ENCODE peak calls at places on chromosomes 5 and 9, in four cellular contexts. One of them, this sample, is unnamed.

GRCh38 chr9:123678038-123678877 is 251.7 kb downstream of the DENND1A start:
- DNase-seq in progenitor cell of endocrine pancreas: no peak
- DNase-seq in cardiac fibroblast: no peak
- DNase-seq in PC-9: no peak
- DNase-seq in this sample: no peak

GRCh38 chr9:19445452-19445851 is 36.6 kb downstream of the ACER2 start:
- DNase-seq in progenitor cell of endocrine pancreas: no peak
- DNase-seq in cardiac fibroblast: no peak
- DNase-seq in PC-9: no peak
- DNase-seq in this sample: no peak

GRCh38 chr5:176166427-176166826 is 71.8 kb upstream of the SIMC1 start:
- DNase-seq in progenitor cell of endocrine pancreas: no peak
- DNase-seq in cardiac fibroblast: peak
- DNase-seq in PC-9: peak
- DNase-seq in this sample: no peak

GRCh38 chr9:123111977-123112869 is 78.8 kb downstream of the GPR21 start:
- DNase-seq in progenitor cell of endocrine pancreas: no peak
- DNase-seq in cardiac fibroblast: peak
- DNase-seq in PC-9: no peak
- DNase-seq in this sample: no peak

GRCh38 chr5:139678751-139679750 is 30.9 kb downstream of the CXXC5 start:
- DNase-seq in progenitor cell of endocrine pancreas: no peak
- DNase-seq in cardiac fibroblast: no peak
- DNase-seq in PC-9: no peak
- DNase-seq in this sample: peak

GRCh38 chr5:180604271-180604670 is 13.0 kb upstream of the SCGB3A1 start:
- DNase-seq in progenitor cell of endocrine pancreas: no peak
- DNase-seq in cardiac fibroblast: no peak
- DNase-seq in PC-9: no peak
- DNase-seq in this sample: no peak

GRCh38 chr5:41196197-41196596 is 17.1 kb downstream of the C6 start:
- DNase-seq in progenitor cell of endocrine pancreas: no peak
- DNase-seq in cardiac fibroblast: peak
- DNase-seq in PC-9: no peak
- DNase-seq in this sample: no peak

GRCh38 chr5:140800816-140801493 is at the start of gene PCDHA3:
- DNase-seq in progenitor cell of endocrine pancreas: no peak
- DNase-seq in cardiac fibroblast: peak
- DNase-seq in PC-9: no peak
- DNase-seq in this sample: peak

GRCh38 chr5:14268236-14268701 is 125.1 kb downstream of the TRIO start:
- DNase-seq in progenitor cell of endocrine pancreas: no peak
- DNase-seq in cardiac fibroblast: peak
- DNase-seq in PC-9: peak
- DNase-seq in this sample: peak

GRCh38 chr5:1053391-1054017 is 44.9 kb downstream of the NKD2 start:
- DNase-seq in progenitor cell of endocrine pancreas: no peak
- DNase-seq in cardiac fibroblast: no peak
- DNase-seq in PC-9: no peak
- DNase-seq in this sample: no peak

GRCh38 chr5:156755421-156756087 is 94.5 kb upstream of the PPP1R2B start:
- DNase-seq in progenitor cell of endocrine pancreas: no peak
- DNase-seq in cardiac fibroblast: no peak
- DNase-seq in PC-9: no peak
- DNase-seq in this sample: no peak

GRCh38 chr9:88995205-88995604 is 3.9 kb downstream of the S1PR3 start:
- DNase-seq in progenitor cell of endocrine pancreas: no peak
- DNase-seq in cardiac fibroblast: no peak
- DNase-seq in PC-9: no peak
- DNase-seq in this sample: no peak

GRCh38 chr5:61999371-61999770 is 306.6 kb upstream of the KIF2A start:
- DNase-seq in progenitor cell of endocrine pancreas: no peak
- DNase-seq in cardiac fibroblast: no peak
- DNase-seq in PC-9: no peak
- DNase-seq in this sample: no peak

GRCh38 chr9:112059145-112059979 is 115.7 kb downstream of the SUSD1 start:
- DNase-seq in progenitor cell of endocrine pancreas: no peak
- DNase-seq in cardiac fibroblast: peak
- DNase-seq in PC-9: peak
- DNase-seq in this sample: peak

GRCh38 chr5:125719681-125720676 is 703.2 kb upstream of the GRAMD2B start:
- DNase-seq in progenitor cell of endocrine pancreas: no peak
- DNase-seq in cardiac fibroblast: no peak
- DNase-seq in PC-9: peak
- DNase-seq in this sample: peak

GRCh38 chr9:75013735-75014134 is 14.4 kb downstream of the CARNMT1 start:
- DNase-seq in progenitor cell of endocrine pancreas: no peak
- DNase-seq in cardiac fibroblast: no peak
- DNase-seq in PC-9: no peak
- DNase-seq in this sample: no peak

GRCh38 chr9:95815153-95815552 is 60.3 kb upstream of the ERCC6L2 start:
- DNase-seq in progenitor cell of endocrine pancreas: no peak
- DNase-seq in cardiac fibroblast: peak
- DNase-seq in PC-9: no peak
- DNase-seq in this sample: peak

GRCh38 chr9:83935276-83935890 is 14.2 kb upstream of the KIF27 start:
- DNase-seq in progenitor cell of endocrine pancreas: no peak
- DNase-seq in cardiac fibroblast: peak
- DNase-seq in PC-9: peak
- DNase-seq in this sample: peak

GRCh38 chr5:125695994-125696679 is 727.1 kb upstream of the GRAMD2B start:
- DNase-seq in progenitor cell of endocrine pancreas: no peak
- DNase-seq in cardiac fibroblast: no peak
- DNase-seq in PC-9: no peak
- DNase-seq in this sample: peak

DNA sequence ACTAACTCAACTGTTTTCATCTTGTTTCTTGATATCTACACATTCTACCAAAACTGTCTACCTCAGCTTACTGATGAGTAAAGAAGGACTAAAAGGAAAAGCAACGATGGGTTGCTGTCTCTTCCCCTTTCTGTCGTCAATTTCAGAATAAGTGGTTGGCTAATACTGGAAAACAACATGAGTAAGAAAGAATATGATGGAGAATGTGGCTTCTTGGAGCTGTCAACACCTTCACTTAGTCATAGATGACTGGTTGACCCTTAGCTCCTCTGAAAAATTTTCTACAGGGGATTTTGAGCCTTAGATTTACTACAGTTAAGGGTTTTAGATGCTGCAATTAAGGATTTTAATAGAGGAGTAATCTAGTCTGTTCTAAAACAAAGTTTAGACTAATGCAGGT is 797.9 kb downstream of the TLE4 start:
- DNase-seq in progenitor cell of endocrine pancreas: no peak
- DNase-seq in cardiac fibroblast: peak
- DNase-seq in PC-9: no peak
- DNase-seq in this sample: no peak
- TF ChIP-seq CTCF in progenitor cell of endocrine pancreas: no peak
- TF ChIP-seq CTCF in cardiac fibroblast: no peak
- TF ChIP-seq CTCF in PC-9: no peak
- TF ChIP-seq CTCF in this sample: no peak

GRCh38 chr9:38373679-38374078 is 18.8 kb upstream of the ALDH1B1 start:
- DNase-seq in progenitor cell of endocrine pancreas: no peak
- DNase-seq in cardiac fibroblast: no peak
- DNase-seq in PC-9: no peak
- DNase-seq in this sample: no peak

GRCh38 chr9:38368731-38369130 is 23.8 kb upstream of the ALDH1B1 start:
- DNase-seq in progenitor cell of endocrine pancreas: no peak
- DNase-seq in cardiac fibroblast: no peak
- DNase-seq in PC-9: no peak
- DNase-seq in this sample: no peak

GRCh38 chr9:38372685-38373619 is 19.6 kb upstream of the ALDH1B1 start:
- DNase-seq in progenitor cell of endocrine pancreas: no peak
- DNase-seq in cardiac fibroblast: no peak
- DNase-seq in PC-9: no peak
- DNase-seq in this sample: no peak

GRCh38 chr9:38370231-38370630 is 22.3 kb upstream of the ALDH1B1 start:
- DNase-seq in progenitor cell of endocrine pancreas: no peak
- DNase-seq in cardiac fibroblast: no peak
- DNase-seq in PC-9: no peak
- DNase-seq in this sample: no peak

GRCh38 chr9:38371495-38371894 is 21.0 kb upstream of the ALDH1B1 start:
- DNase-seq in progenitor cell of endocrine pancreas: no peak
- DNase-seq in cardiac fibroblast: peak
- DNase-seq in PC-9: no peak
- DNase-seq in this sample: no peak
- TF ChIP-seq CTCF in progenitor cell of endocrine pancreas: peak
- TF ChIP-seq CTCF in cardiac fibroblast: no peak
- TF ChIP-seq CTCF in PC-9: peak
- TF ChIP-seq CTCF in this sample: no peak

GRCh38 chr5:11076945-11077613 is 316.0 kb upstream of the DAP start:
- DNase-seq in progenitor cell of endocrine pancreas: no peak
- DNase-seq in cardiac fibroblast: no peak
- DNase-seq in PC-9: no peak
- DNase-seq in this sample: no peak

GRCh38 chr5:11072556-11072955 is 311.5 kb upstream of the DAP start:
- DNase-seq in progenitor cell of endocrine pancreas: no peak
- DNase-seq in cardiac fibroblast: no peak
- DNase-seq in PC-9: no peak
- DNase-seq in this sample: no peak

GRCh38 chr5:11075010-11075860 is 314.2 kb upstream of the DAP start:
- DNase-seq in progenitor cell of endocrine pancreas: no peak
- DNase-seq in cardiac fibroblast: no peak
- DNase-seq in PC-9: no peak
- DNase-seq in this sample: no peak
- TF ChIP-seq CTCF in progenitor cell of endocrine pancreas: peak
- TF ChIP-seq CTCF in cardiac fibroblast: no peak
- TF ChIP-seq CTCF in PC-9: peak
- TF ChIP-seq CTCF in this sample: peak

GRCh38 chr5:138464388-138465287 is 641 bp upstream of the EGR1 start:
- DNase-seq in progenitor cell of endocrine pancreas: peak
- DNase-seq in cardiac fibroblast: peak
- DNase-seq in PC-9: peak
- DNase-seq in this sample: peak
- TF ChIP-seq CTCF in progenitor cell of endocrine pancreas: peak
- TF ChIP-seq CTCF in cardiac fibroblast: no peak
- TF ChIP-seq CTCF in PC-9: peak
- TF ChIP-seq CTCF in this sample: no peak

DNA sequence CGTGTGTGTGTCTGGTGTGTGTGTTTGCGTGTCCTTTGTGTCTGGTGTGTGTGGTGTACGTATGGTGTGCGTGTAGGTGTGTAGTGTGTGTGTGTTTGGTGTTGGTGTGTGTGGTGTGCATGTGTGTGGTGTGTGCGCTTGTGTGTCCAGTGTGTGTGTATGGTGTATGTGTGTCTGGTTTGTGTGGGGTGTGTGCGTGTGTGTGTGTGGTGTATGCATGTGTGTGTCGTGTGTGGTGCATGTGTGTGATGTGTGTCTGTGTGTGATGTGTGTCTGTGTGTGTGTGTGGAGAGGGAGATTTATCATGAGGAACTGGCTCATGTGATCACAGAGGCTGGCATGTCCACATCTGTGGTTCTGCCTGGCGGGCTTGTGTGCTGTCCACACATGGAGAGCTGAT is 71.7 kb downstream of the CACNA1B start:
- DNase-seq in progenitor cell of endocrine pancreas: no peak
- DNase-seq in cardiac fibroblast: no peak
- DNase-seq in PC-9: peak
- DNase-seq in this sample: no peak
- TF ChIP-seq CTCF in progenitor cell of endocrine pancreas: no peak
- TF ChIP-seq CTCF in cardiac fibroblast: no peak
- TF ChIP-seq CTCF in PC-9: no peak
- TF ChIP-seq CTCF in this sample: no peak

DNA sequence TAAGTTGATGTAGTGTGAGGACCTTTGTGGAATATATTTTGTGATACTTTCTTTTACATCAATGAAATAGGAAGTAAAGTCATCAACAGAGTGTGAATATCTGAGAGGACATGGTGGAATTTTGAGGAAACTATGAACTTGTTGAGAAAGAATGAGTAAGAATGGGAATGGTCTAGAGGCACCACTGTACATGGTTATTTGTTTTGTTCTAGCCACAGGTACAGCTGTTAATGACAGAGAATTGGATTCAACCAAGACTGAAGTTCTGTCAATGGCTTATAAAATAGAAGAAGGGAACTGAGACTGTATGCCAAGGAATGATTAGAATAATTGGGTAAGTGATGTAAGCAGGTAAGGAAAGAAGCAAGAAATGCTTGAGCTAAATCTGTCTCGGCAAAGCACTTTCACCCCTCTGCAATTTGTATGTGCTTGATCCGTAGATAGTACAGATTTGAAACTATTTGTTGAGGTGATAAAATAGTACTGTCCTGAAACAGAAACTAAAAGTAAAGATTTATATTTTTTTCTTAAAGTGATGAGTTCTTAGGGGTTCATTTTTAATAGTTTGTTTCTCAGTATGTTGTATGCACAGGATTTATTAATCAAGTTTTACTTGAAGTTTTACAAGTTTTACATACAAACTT is 468.8 kb upstream of the SMC2 start:
- DNase-seq in progenitor cell of endocrine pancreas: no peak
- DNase-seq in cardiac fibroblast: no peak
- DNase-seq in PC-9: no peak
- DNase-seq in this sample: no peak
- TF ChIP-seq CTCF in progenitor cell of endocrine pancreas: no peak
- TF ChIP-seq CTCF in cardiac fibroblast: no peak
- TF ChIP-seq CTCF in PC-9: no peak
- TF ChIP-seq CTCF in this sample: no peak

GRCh38 chr5:35438288-35438687 is 179.4 kb upstream of the SPEF2 start:
- DNase-seq in progenitor cell of endocrine pancreas: no peak
- DNase-seq in cardiac fibroblast: no peak
- DNase-seq in PC-9: no peak
- DNase-seq in this sample: peak

GRCh38 chr5:35440409-35440808 is 177.3 kb upstream of the SPEF2 start:
- DNase-seq in progenitor cell of endocrine pancreas: no peak
- DNase-seq in cardiac fibroblast: no peak
- DNase-seq in PC-9: no peak
- DNase-seq in this sample: no peak

GRCh38 chr5:35438786-35439185 is 178.9 kb upstream of the SPEF2 start:
- DNase-seq in progenitor cell of endocrine pancreas: no peak
- DNase-seq in cardiac fibroblast: no peak
- DNase-seq in PC-9: no peak
- DNase-seq in this sample: peak

GRCh38 chr5:35430381-35431162 is 187.1 kb upstream of the SPEF2 start:
- DNase-seq in progenitor cell of endocrine pancreas: no peak
- DNase-seq in cardiac fibroblast: no peak
- DNase-seq in PC-9: peak
- DNase-seq in this sample: no peak

DNA sequence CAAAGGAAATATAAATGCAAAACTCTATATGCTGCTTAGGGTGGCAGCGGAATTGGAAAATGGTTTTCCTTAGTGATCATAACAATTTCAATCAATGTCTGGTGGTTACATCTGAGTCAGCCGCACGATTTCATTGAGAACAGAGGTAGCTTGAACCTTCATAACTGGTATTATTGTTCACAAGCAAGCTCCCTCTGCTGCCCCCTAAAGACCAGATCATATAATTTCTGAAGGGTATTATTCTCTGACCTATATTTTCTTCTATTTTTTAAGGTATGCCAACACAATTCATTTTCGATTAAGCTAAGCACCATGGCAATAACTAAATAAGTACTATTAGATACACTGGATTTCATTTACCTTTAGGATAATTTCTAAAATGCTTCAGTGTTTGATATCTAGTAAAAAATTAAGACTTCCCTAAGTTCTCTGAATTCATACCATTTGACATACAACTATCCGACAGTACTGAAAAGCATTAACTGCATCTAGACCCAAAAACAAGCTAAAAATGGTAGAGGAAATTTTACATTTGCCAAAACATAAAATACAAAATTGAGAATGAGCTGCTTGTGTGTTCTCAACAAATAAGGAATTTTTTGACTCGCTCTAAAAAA is 181.1 kb upstream of the SPEF2 start:
- DNase-seq in progenitor cell of endocrine pancreas: no peak
- DNase-seq in cardiac fibroblast: peak
- DNase-seq in PC-9: no peak
- DNase-seq in this sample: peak
- TF ChIP-seq CTCF in progenitor cell of endocrine pancreas: peak
- TF ChIP-seq CTCF in cardiac fibroblast: peak
- TF ChIP-seq CTCF in PC-9: peak
- TF ChIP-seq CTCF in this sample: peak

This sample was measured in astrocyte of the spinal cord.